ENCODE peak calls at places on chromosomes 5 and 9, in nine cellular contexts. H is stimulated activated naive CD8-positive, alpha-beta T cell treated with anti-CD3 and anti-CD28 coated beads, Interleukin-15, Interleukin-2, amounts not matched to agents 100 U/mL and 50 U/mL, for 24 hours; X is activated T-helper 2 cell treated with anti-CD3 and anti-CD28 coated beads, Interferon-gamma antibody, Interleukin-2, Interleukin-4, amounts not matched to agents 10 μg/mL and 5 μg/mL and 100 μg/mL, durations not matched to agents 14 hours and 24 hours and 36 hours; K is neural crest cell; W is lower leg skin; Q is CD14-positive monocyte; A is Calu3; M is retinal pigment epithelial cell; C is CD8-positive, alpha-beta T cell. G is an unnamed sample.

GRCh38 chr9:36328798-36329411 is 70.7 kb upstream of the GNE start:
- DNase-seq in M (peak), W (no peak), X (peak), H (peak), A (no peak), Q (no peak), C (no peak), K (peak), G (peak)

GRCh38 chr9:69143291-69143690 is 30.8 kb upstream of the TJP2 start:
- DNase-seq in X (no peak), Q (no peak), M (no peak), W (no peak), C (no peak), A (no peak), H (no peak), K (no peak), G (no peak)

GRCh38 chr9:99825158-99826046 is 3.7 kb downstream of the NR4A3 start:
- DNase-seq in K (peak), C (no peak), W (no peak), X (no peak), M (no peak), A (no peak), H (no peak), Q (no peak), G (no peak)

GRCh38 chr9:96344458-96345180 is 38.9 kb downstream of the SLC35D2 start:
- DNase-seq in H (no peak), M (peak), A (peak), W (peak), Q (no peak), X (no peak), C (no peak), K (peak), G (no peak)

GRCh38 chr5:28927559-28928326 is 1889.4 kb upstream of the CDH9 start:
- DNase-seq in K (no peak), Q (peak), C (no peak), H (no peak), A (no peak), W (no peak), X (no peak), M (no peak), G (no peak)

GRCh38 chr5:149113669-149114068 is 27.6 kb upstream of the ABLIM3 start:
- DNase-seq in H (no peak), C (no peak), W (no peak), Q (no peak), A (no peak), X (no peak), K (no peak), M (peak), G (no peak)

GRCh38 chr5:123099514-123100151 is 10.6 kb downstream of the PRDM6 start:
- DNase-seq in A (peak), X (no peak), K (peak), C (no peak), M (no peak), Q (no peak), W (no peak), H (peak), G (no peak)

GRCh38 chr5:657570-657969 is 35.6 kb downstream of the TPPP start:
- DNase-seq in X (no peak), A (peak), C (no peak), M (peak), K (no peak), H (no peak), W (no peak), Q (no peak), G (no peak)

GRCh38 chr5:155150012-155150411 is 136.5 kb downstream of the KIF4B start:
- DNase-seq in Q (no peak), W (no peak), K (no peak), X (no peak), A (no peak), M (no peak), H (no peak), C (no peak), G (no peak)

GRCh38 chr5:102965653-102966052 is 154.3 kb downstream of the GIN1 start:
- DNase-seq in C (no peak), H (no peak), A (no peak), M (no peak), X (no peak), Q (no peak), W (no peak), K (no peak), G (no peak)

GRCh38 chr9:37953775-37954437 is 50.0 kb upstream of the SLC25A51 start:
- DNase-seq in K (no peak), X (no peak), M (peak), C (no peak), Q (no peak), A (peak), H (peak), W (no peak), G (no peak)

GRCh38 chr9:93678199-93679019 is 102.0 kb downstream of the PHF2 start:
- DNase-seq in Q (no peak), H (peak), C (no peak), W (peak), K (no peak), X (no peak), M (no peak), A (no peak), G (no peak)

GRCh38 chr9:28301281-28301680 is 728.0 kb upstream of the C9orf72 start:
- DNase-seq in K (no peak), M (no peak), W (no peak), Q (no peak), X (no peak), H (no peak), C (no peak), A (no peak), G (no peak)

GRCh38 chr5:133393776-133394476 is 218.4 kb downstream of the FSTL4 start:
- DNase-seq in A (no peak), K (no peak), Q (no peak), H (no peak), M (no peak), W (peak), X (peak), C (no peak), G (no peak)

GRCh38 chr5:151254533-151254932 is 1.5 kb downstream of the GM2A start:
- DNase-seq in K (no peak), Q (no peak), W (no peak), M (no peak), X (no peak), C (no peak), H (no peak), A (no peak), G (no peak)

GRCh38 chr9:75715360-75715759 is 175.1 kb upstream of the PCSK5 start:
- DNase-seq in X (no peak), M (no peak), W (no peak), Q (no peak), H (no peak), C (no peak), K (no peak), A (no peak), G (no peak)

GRCh38 chr5:115601709-115602584 is at the start of gene TICAM2:
- DNase-seq in M (no peak), X (peak), W (peak), C (peak), K (peak), H (peak), A (peak), Q (peak), G (peak)

GRCh38 chr5:96256795-96257470 is 176.1 kb downstream of the PCSK1 start:
- DNase-seq in A (no peak), W (no peak), X (no peak), Q (no peak), M (no peak), H (no peak), C (no peak), K (no peak), G (no peak)

GRCh38 chr5:143114481-143114880 is 289.0 kb downstream of the NR3C1 start:
- DNase-seq in H (no peak), A (no peak), K (no peak), X (no peak), W (no peak), C (no peak), Q (no peak), M (no peak), G (no peak)